ENCODE peak calls at places on chromosomes 3 and 15, in five cellular contexts. Z is astrocyte, G is heart right ventricle, Y is cardiac muscle cell, I is breast epithelium. P is an unnamed sample. For H3K9me3 and H3K4me1, the result is how much of the 10 kb centered on the place peaks cover.

GRCh38 chr3:165768680-165769079 is 68.5 kb downstream of the BCHE start:
- DNase-seq in Z (no peak), G (no peak), Y (no peak), I (no peak), P (no peak)

GRCh38 chr3:19972056-19972455 is 25.2 kb downstream of the RAB5A start:
- DNase-seq in Z (peak), G (no peak), Y (no peak), I (no peak), P (no peak)

GRCh38 chr3:188807002-188807401 is 364.8 kb upstream of the TPRG1 start:
- DNase-seq in Z (peak), G (no peak), Y (no peak), I (no peak), P (no peak)

GRCh38 chr3:15861163-15861562 is 63.4 kb upstream of the ANKRD28 start:
- DNase-seq in Z (no peak), G (no peak), Y (no peak), I (no peak), P (no peak)

GRCh38 chr3:49519266-49519665 is 35.0 kb upstream of the BSN start:
- DNase-seq in Z (no peak), G (no peak), Y (no peak), I (no peak), P (no peak)

GRCh38 chr3:63818282-63819150 is 583 bp upstream of the C3orf49 start:
- DNase-seq in Z (peak), G (peak), Y (peak), I (no peak), P (peak)

GRCh38 chr3:134357261-134357913 is 16.9 kb downstream of the AMOTL2 start:
- DNase-seq in Z (no peak), G (no peak), Y (no peak), I (no peak), P (no peak)

GRCh38 chr15:31472636-31473383 is 146.2 kb downstream of the KLF13 start:
- DNase-seq in Z (peak), G (peak), Y (no peak), I (no peak), P (peak)

GRCh38 chr3:81749285-81749684 is 12.2 kb downstream of the GBE1 start:
- DNase-seq in Z (no peak), G (no peak), Y (no peak), I (no peak), P (no peak)

GRCh38 chr15:86317379-86317745 is 237.7 kb downstream of the AGBL1 start:
- DNase-seq in Z (no peak), G (no peak), Y (no peak), I (no peak), P (no peak)

GRCh38 chr3:187400756-187401155 is 32.6 kb downstream of the RTP4 start:
- DNase-seq in Z (no peak), G (no peak), Y (no peak), I (no peak), P (no peak)

GRCh38 chr3:196962930-196963259 is 5.7 kb downstream of the PIGZ start:
- DNase-seq in Z (no peak), G (no peak), Y (no peak), I (no peak), P (no peak)

GRCh38 chr15:90402230-90402629 is 14.2 kb downstream of the IQGAP1 start:
- DNase-seq in Z (peak), G (no peak), Y (no peak), I (no peak), P (no peak)

GRCh38 chr15:40964006-40964405 is 10.7 kb downstream of the CHAC1 start:
- DNase-seq in Z (no peak), G (no peak), Y (no peak), I (no peak), P (no peak)

GRCh38 chr15:64915518-64916227 is 4.0 kb downstream of the ANKDD1A start:
- DNase-seq in Z (no peak), G (no peak), Y (no peak), I (no peak), P (no peak)

GRCh38 chr3:35721628-35722027 is 82.3 kb downstream of the ARPP21 start:
- DNase-seq in Z (peak), G (no peak), Y (no peak), I (no peak), P (no peak)

GRCh38 chr15:42348083-42348482 is 11.2 kb upstream of the CAPN3 start:
- DNase-seq in Z (peak), G (no peak), Y (no peak), I (no peak), P (no peak)

GRCh38 chr3:185549111-185549510 is 3.3 kb downstream of the LIPH start:
- DNase-seq in Z (peak), G (peak), Y (no peak), I (no peak), P (peak)

GRCh38 chr3:98504534-98504933 is 7.1 kb downstream of the OR5K2 start:
- DNase-seq in Z (peak), G (no peak), Y (no peak), I (no peak), P (no peak)

GRCh38 chr3:178645503-178645902 is 109.3 kb downstream of the KCNMB2 start:
- DNase-seq in Z (no peak), G (no peak), Y (no peak), I (no peak), P (no peak)

GRCh38 chr3:110944782-110945181 is 126.8 kb upstream of the NECTIN3 start:
- DNase-seq in Z (no peak), G (no peak), Y (no peak), I (no peak), P (no peak)

GRCh38 chr3:110946810-110947209 is 124.8 kb upstream of the NECTIN3 start:
- DNase-seq in Z (no peak), G (no peak), Y (no peak), I (no peak), P (no peak)
- H3K9me3 ChIP-seq in Z (under half), G (under half), Y (under half), I (under half), P (under half)

DNA sequence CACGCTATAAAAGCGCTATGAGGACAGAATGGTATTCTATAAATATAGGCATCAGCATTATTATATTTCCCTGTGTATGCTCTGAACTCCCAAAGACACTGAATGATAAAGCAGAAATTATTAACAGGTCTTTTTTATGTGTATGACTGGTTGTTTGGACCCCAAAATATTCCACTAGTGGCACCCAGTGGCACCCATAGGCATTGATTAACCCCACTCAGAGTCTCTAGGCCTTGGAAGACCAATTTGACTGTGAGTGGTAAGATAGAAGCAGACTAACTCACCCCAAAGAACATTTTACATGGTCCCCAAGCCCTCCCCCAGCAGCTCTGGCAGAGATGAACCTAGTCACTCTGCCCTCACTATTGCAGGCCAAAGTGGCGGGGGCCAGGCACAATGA is 45.4 kb upstream of the UBE2E1 start:
- DNase-seq in Z (no peak), G (no peak), Y (no peak), I (no peak), P (no peak)
- TF ChIP-seq CTCF in Z (no peak), G (no peak), Y (no peak), I (no peak), P (no peak)

DNA sequence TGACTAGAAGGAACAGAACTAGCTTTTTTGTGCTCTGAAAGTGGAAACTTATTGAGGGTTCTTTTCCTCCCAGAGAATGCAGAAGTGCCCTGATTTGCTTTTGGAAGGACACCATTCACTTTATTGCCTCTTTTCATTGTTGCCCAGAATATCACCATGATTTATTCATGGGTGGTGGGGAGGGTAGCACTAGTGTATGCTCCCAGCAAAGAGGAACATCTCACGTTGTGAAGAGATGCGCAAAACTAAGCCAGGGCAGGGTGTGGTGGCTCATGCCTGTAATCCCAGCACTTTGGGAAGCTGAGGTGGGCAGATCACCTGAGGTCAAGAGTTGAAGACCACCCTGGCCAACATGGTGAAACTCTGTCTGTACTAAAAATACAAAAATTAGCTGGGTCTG is 31.4 kb downstream of the FLNB start:
- DNase-seq in Z (no peak), G (no peak), Y (no peak), I (no peak), P (no peak)
- H3K4me1 ChIP-seq in Z (half or more), G (under half), Y (under half), I (under half), P (half or more)

GRCh38 chr15:27897481-27897880 is 201.6 kb downstream of the OCA2 start:
- DNase-seq in Z (no peak), G (no peak), Y (no peak), I (no peak), P (no peak)
- H3K9me3 ChIP-seq in Z (under half), G (under half), Y (under half), I (under half), P (half or more)

GRCh38 chr15:36644156-36644896 is 64.9 kb downstream of the CDIN1 start:
- DNase-seq in Z (peak), G (no peak), Y (no peak), I (no peak), P (no peak)
- TF ChIP-seq CTCF in Z (no peak), G (no peak), Y (no peak), I (no peak), P (no peak)